ENCODE peak calls at places on chromosomes 3 and 15, in five cellular contexts. W is stimulated activated CD8-positive, alpha-beta memory T cell treated with anti-CD3 and anti-CD28 coated beads, Interleukin-15, amount 100 ng/mL, for 48 hours; R is NCI-H510A treated with DMSO at 0.1 percent for 48 hours; E is dorsolateral prefrontal cortex; Z is GM19239. Y is an unnamed sample.

GRCh38 chr3:108022316-108023150 is 68.3 kb downstream of the CD47 start:
- DNase-seq in W (no peak), R (peak; percentile 49), E (no peak), Z (no peak), Y (no peak)

GRCh38 chr15:44130778-44131177 is 64.3 kb downstream of the FRMD5 start:
- DNase-seq in W (no peak), R (no peak), E (no peak), Z (no peak), Y (no peak)

GRCh38 chr3:63877737-63878393 is 14.2 kb downstream of the ATXN7 start:
- DNase-seq in W (no peak), R (peak; percentile 10), E (no peak), Z (no peak), Y (no peak)

GRCh38 chr15:78904599-78905358 is 32.1 kb downstream of the MORF4L1 start:
- DNase-seq in W (no peak), R (no peak), E (no peak), Z (no peak), Y (no peak)

GRCh38 chr15:33256874-33257273 is 53.9 kb upstream of the RYR3 start:
- DNase-seq in W (no peak), R (no peak), E (no peak), Z (no peak), Y (no peak)

GRCh38 chr15:68083463-68083862 is 29.3 kb downstream of the PIAS1 start:
- DNase-seq in W (no peak), R (no peak), E (no peak), Z (no peak), Y (no peak)

GRCh38 chr3:194575484-194576210 is 57.6 kb downstream of the TMEM44 start:
- DNase-seq in W (no peak), R (no peak), E (no peak), Z (no peak), Y (no peak)

GRCh38 chr3:197236362-197236761 is 62.0 kb downstream of the DLG1 start:
- DNase-seq in W (no peak), R (no peak), E (no peak), Z (no peak), Y (no peak)

GRCh38 chr3:12405432-12406272 is 78.6 kb upstream of the TSEN2 start:
- DNase-seq in W (no peak), R (no peak), E (peak; percentile 50), Z (no peak), Y (peak; percentile 13)

GRCh38 chr3:48984648-48985047 is 5.4 kb upstream of the P4HTM start:
- DNase-seq in W (no peak), R (no peak), E (no peak), Z (no peak), Y (no peak)

GRCh38 chr15:68719676-68720075 is 101.0 kb downstream of the ANP32A start:
- DNase-seq in W (no peak), R (no peak), E (no peak), Z (no peak), Y (no peak)

GRCh38 chr3:183370391-183370790 is 58.0 kb downstream of the MCF2L2 start:
- DNase-seq in W (no peak), R (no peak), E (no peak), Z (no peak), Y (no peak)

GRCh38 chr3:129558076-129558771 is 15.2 kb downstream of the H1-8 start:
- DNase-seq in W (no peak), R (no peak), E (no peak), Z (no peak), Y (no peak)

GRCh38 chr15:53843869-53844569 is 84.6 kb upstream of the WDR72 start:
- DNase-seq in W (no peak), R (no peak), E (no peak), Z (no peak), Y (no peak)

GRCh38 chr15:70147178-70147760 is 49.6 kb upstream of the TLE3 start:
- DNase-seq in W (no peak), R (no peak), E (no peak), Z (no peak), Y (no peak)

GRCh38 chr3:197327701-197328100 is 29.3 kb upstream of the DLG1 start:
- DNase-seq in W (no peak), R (no peak), E (peak; percentile 71), Z (no peak), Y (no peak)

GRCh38 chr3:123658118-123658859 is 73.4 kb upstream of the HACD2 start:
- DNase-seq in W (no peak), R (no peak), E (no peak), Z (no peak), Y (no peak)

GRCh38 chr15:32956006-32956405 is 238.2 kb downstream of the GREM1 start:
- DNase-seq in W (no peak), R (peak; percentile 9), E (no peak), Z (peak; percentile 8), Y (no peak)

GRCh38 chr3:182793663-182794454 is 555 bp downstream of the ATP11B start:
- DNase-seq in W (peak; percentile 20), R (no peak), E (peak; percentile 73), Z (peak; percentile 23), Y (peak; percentile 25)

GRCh38 chr3:141656771-141657170 is 81.3 kb upstream of the RNF7 start:
- DNase-seq in W (no peak), R (no peak), E (no peak), Z (no peak), Y (no peak)

GRCh38 chr15:34126522-34126921 is 24.6 kb downstream of the PGBD4 start:
- DNase-seq in W (no peak), R (no peak), E (no peak), Z (no peak), Y (no peak)

GRCh38 chr3:193702967-193703366 is 110.0 kb downstream of the OPA1 start:
- DNase-seq in W (no peak), R (no peak), E (no peak), Z (no peak), Y (no peak)

GRCh38 chr3:31399270-31399669 is 133.5 kb upstream of the STT3B start:
- DNase-seq in W (no peak), R (no peak), E (no peak), Z (no peak), Y (no peak)

GRCh38 chr3:73365756-73366397 is 258.9 kb downstream of the PDZRN3 start:
- DNase-seq in W (no peak), R (no peak), E (peak; percentile 67), Z (no peak), Y (peak; percentile 37)

GRCh38 chr3:173690542-173690941 is 293.0 kb downstream of the NLGN1 start:
- DNase-seq in W (no peak), R (no peak), E (no peak), Z (no peak), Y (no peak)